ENCODE peak calls at places on chromosomes 11 and 22, in four cellular contexts. X, Q, Z and P are unnamed samples.
A peak's percentile ranks its signal among the peaks of the same experiment; 100 is the strongest.

GRCh38 chr22:36332623-36333331 is 55.0 kb downstream of the MYH9 start:
- DNase-seq in X (peak; percentile 59), Q (no peak), Z (no peak), P (no peak)

GRCh38 chr11:77776455-77776854 is 44.1 kb downstream of the RSF1 start:
- DNase-seq in X (no peak), Q (no peak), Z (no peak), P (no peak)

GRCh38 chr11:2781413-2782274 is 81.8 kb upstream of the KCNQ1OT1 start:
- DNase-seq in X (no peak), Q (peak; percentile 18), Z (peak; percentile 43), P (peak; percentile 75)

GRCh38 chr22:40966683-40967082 is 15.5 kb downstream of the RBX1 start:
- DNase-seq in X (no peak), Q (no peak), Z (no peak), P (no peak)

GRCh38 chr11:16791494-16791961 is 53.1 kb downstream of the C11orf58 start:
- DNase-seq in X (no peak), Q (no peak), Z (peak; percentile 27), P (no peak)

GRCh38 chr11:115921986-115922385 is 417.8 kb upstream of the CADM1 start:
- DNase-seq in X (no peak), Q (no peak), Z (no peak), P (no peak)

GRCh38 chr11:120546312-120547205 is 35.0 kb downstream of the GRIK4 start:
- DNase-seq in X (no peak), Q (no peak), Z (peak; percentile 88), P (peak; percentile 78)

GRCh38 chr11:6095798-6096197 is 11.7 kb upstream of the OR56B4 start:
- DNase-seq in X (no peak), Q (no peak), Z (no peak), P (no peak)

GRCh38 chr11:57482782-57483569 is 22.6 kb downstream of the RTN4RL2 start:
- DNase-seq in X (no peak), Q (no peak), Z (peak; percentile 33), P (no peak)

GRCh38 chr22:45948081-45948648 is 28.8 kb downstream of the WNT7B start:
- DNase-seq in X (no peak), Q (no peak), Z (no peak), P (no peak)

GRCh38 chr11:10275714-10276113 is 18.3 kb downstream of the SBF2 start:
- DNase-seq in X (no peak), Q (no peak), Z (no peak), P (no peak)

GRCh38 chr11:86193297-86194095 is 51.1 kb upstream of the EED start:
- DNase-seq in X (peak; percentile 78), Q (peak; percentile 88), Z (peak; percentile 28), P (peak; percentile 74)

GRCh38 chr11:76654980-76655379 is 15.6 kb downstream of the LRRC32 start:
- DNase-seq in X (no peak), Q (peak; percentile 39), Z (no peak), P (peak; percentile 46)

GRCh38 chr22:45897736-45898135 is 79.2 kb downstream of the WNT7B start:
- DNase-seq in X (no peak), Q (no peak), Z (no peak), P (no peak)

GRCh38 chr11:695606-696381 is at the start of gene TMEM80:
- DNase-seq in X (peak; percentile 68), Q (peak; percentile 69), Z (peak; percentile 99), P (peak; percentile 99)
- TF ChIP-seq EP300 in X (no peak), Q (no peak), Z (no peak), P (no peak)

GRCh38 chr11:93813974-93814373 is 29.9 kb downstream of the MED17 start:
- DNase-seq in X (no peak), Q (no peak), Z (no peak), P (no peak)
- H3K27ac ChIP-seq in X (no peak overlapping the region), Q (no peak overlapping the region), Z (no peak overlapping the region), P (no peak overlapping the region)

DNA sequence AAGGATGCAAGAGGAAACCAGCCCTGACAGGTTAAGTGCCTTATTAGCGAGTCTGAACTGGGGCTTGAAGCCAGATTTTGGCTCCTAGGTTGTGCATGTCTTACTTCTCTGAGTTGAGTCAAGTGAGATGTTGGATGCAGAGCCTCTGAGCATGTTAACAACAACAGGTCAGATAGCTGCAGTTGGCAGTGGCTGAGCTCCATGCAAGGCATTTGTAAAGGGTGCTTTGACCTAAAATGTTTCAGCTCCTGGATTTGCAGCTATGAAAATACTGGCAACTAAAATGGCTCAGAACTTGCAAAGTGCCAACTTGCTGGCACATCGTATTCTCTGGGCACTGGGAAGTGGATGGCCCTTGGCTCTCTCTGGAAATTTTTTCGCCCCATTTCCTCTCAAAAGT is 16.4 kb upstream of the CSRP3 start:
- DNase-seq in X (no peak), Q (no peak), Z (no peak), P (no peak)
- H3K4me1 ChIP-seq in X (no peaks in the 10 kb centered on the region), Q (no peaks in the 10 kb centered on the region), Z (no peaks in the 10 kb centered on the region), P (peaks cover 43% of the 10 kb centered on the region)

DNA sequence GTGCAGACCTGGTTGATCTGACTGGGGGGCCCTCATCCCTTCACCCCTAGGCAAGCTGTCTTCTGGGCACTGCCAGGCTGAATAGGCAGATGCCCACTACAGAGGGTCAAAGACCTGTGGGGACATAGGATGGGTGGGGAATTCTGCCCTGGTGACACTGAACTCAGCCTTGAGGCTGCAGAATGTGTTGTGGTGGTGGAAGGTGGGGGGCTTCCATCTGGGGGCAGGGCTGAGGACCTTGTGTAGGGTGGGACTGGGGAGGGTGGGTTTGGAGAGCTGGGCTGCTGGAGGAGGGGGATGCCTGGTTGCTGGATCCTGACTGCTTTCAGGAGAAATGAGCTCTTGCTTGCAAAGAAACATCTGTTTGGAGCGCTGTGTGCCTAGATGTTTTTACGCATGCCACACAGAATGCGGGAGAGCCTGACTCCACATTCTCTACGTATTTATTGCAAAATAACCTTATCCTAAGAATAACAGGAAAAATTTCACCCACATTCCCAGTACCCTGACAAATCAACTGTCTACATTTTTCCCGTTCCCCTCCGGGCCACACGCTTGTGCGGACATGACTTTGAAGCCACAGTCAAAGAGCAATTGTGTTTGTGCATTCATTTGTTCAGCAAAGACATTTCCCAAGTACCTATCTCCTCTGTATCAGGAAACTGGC is 18.3 kb downstream of the SMIM38 start:
- DNase-seq in X (no peak), Q (no peak), Z (no peak), P (no peak)
- TF ChIP-seq EP300 in X (no peak), Q (no peak), Z (no peak), P (no peak)

GRCh38 chr11:41398175-41398574 is 61.3 kb downstream of the LRRC4C start:
- DNase-seq in X (no peak), Q (no peak), Z (no peak), P (no peak)

GRCh38 chr11:41394562-41395160 is 64.8 kb downstream of the LRRC4C start:
- DNase-seq in X (no peak), Q (no peak), Z (no peak), P (no peak)

GRCh38 chr11:41392591-41392990 is 66.9 kb downstream of the LRRC4C start:
- DNase-seq in X (no peak), Q (no peak), Z (no peak), P (no peak)
- H3K27ac ChIP-seq in X (no peak overlapping the region), Q (no peak overlapping the region), Z (no peak overlapping the region), P (no peak overlapping the region)